ENCODE peak calls at places on chromosomes 16 and 17, in four cellular contexts. B, Q, V and S are unnamed samples.

GRCh38 chr16:58399718-58400633 is 7.7 kb downstream of the GINS3 start:
- DNase-seq in V (no peak), B (no peak), Q (no peak), S (no peak)

GRCh38 chr17:58375216-58375615 is 23.2 kb upstream of the SUPT4H1 start:
- DNase-seq in B (no peak), Q (no peak), V (no peak), S (no peak)

GRCh38 chr17:559699-560378 is 154.8 kb downstream of the VPS53 start:
- DNase-seq in V (no peak), Q (peak), B (no peak), S (peak)

GRCh38 chr17:3157218-3157617 is 29.9 kb upstream of the OR1G1 start:
- DNase-seq in B (no peak), Q (no peak), V (no peak), S (no peak)

GRCh38 chr17:75078097-75079022 is 9.4 kb upstream of the SLC16A5 start:
- DNase-seq in Q (peak), B (no peak), V (no peak), S (peak)

GRCh38 chr16:77975942-77976341 is 46.4 kb upstream of the CLEC3A start:
- DNase-seq in B (no peak), Q (no peak), V (no peak), S (no peak)

GRCh38 chr16:63361032-63361624 is 1324.9 kb upstream of the CDH8 start:
- DNase-seq in V (no peak), Q (peak), B (no peak), S (peak)

GRCh38 chr16:85753559-85753958 is 2.7 kb upstream of the C16orf74 start:
- DNase-seq in V (no peak), Q (no peak), B (no peak), S (no peak)

GRCh38 chr17:38510424-38511125 is 82.3 kb downstream of the ARHGAP23 start:
- DNase-seq in B (no peak), V (no peak), Q (peak), S (peak)

GRCh38 chr16:29645699-29646187 is 17.3 kb upstream of the SPN start:
- DNase-seq in Q (no peak), V (no peak), B (no peak), S (no peak)

GRCh38 chr16:86631441-86631840 is 53.1 kb downstream of the FOXL1 start:
- DNase-seq in Q (peak), V (no peak), B (no peak), S (no peak)

GRCh38 chr17:40522250-40522960 is 21.0 kb upstream of the TNS4 start:
- DNase-seq in V (no peak), B (no peak), Q (no peak), S (no peak)

GRCh38 chr17:4919511-4920047 is 12.5 kb upstream of the GP1BA start:
- DNase-seq in B (no peak), Q (no peak), V (no peak), S (no peak)

GRCh38 chr16:35562471-35562870 is 2103.1 kb downstream of the TP53TG3F start:
- DNase-seq in Q (no peak), B (no peak), V (no peak), S (no peak)

GRCh38 chr17:9371019-9371418 is 204.6 kb downstream of the STX8 start:
- DNase-seq in B (no peak), V (no peak), Q (no peak), S (peak)

GRCh38 chr16:70476272-70477020 is 22.1 kb downstream of the FCSK start:
- DNase-seq in Q (peak), B (peak), V (no peak), S (peak)

GRCh38 chr17:81481011-81481799 is 31.4 kb downstream of the ACTG1 start:
- DNase-seq in B (peak), V (peak), Q (peak), S (peak)

GRCh38 chr17:61309857-61310256 is 89.8 kb upstream of the TBX2 start:
- DNase-seq in V (no peak), Q (peak), B (no peak), S (peak)

GRCh38 chr17:17822189-17822978 is 14.4 kb downstream of the SREBF1 start:
- DNase-seq in Q (no peak), V (no peak), B (no peak), S (peak)

GRCh38 chr16:52861614-52862022 is 191.1 kb downstream of the CHD9NB start:
- DNase-seq in B (no peak), V (no peak), Q (no peak), S (no peak)